ENCODE peak calls at places on chromosomes 3 and 15, in seven cellular contexts. O, X, R, L, T, A and N are unnamed samples.

GRCh38 chr3:159032311-159032710 is 230.5 kb downstream of the MFSD1 start:
- DNase-seq in O (no peak), X (no peak), R (no peak), L (no peak), T (no peak), A (no peak), N (no peak)

GRCh38 chr15:64356443-64357040 is 569 bp upstream of the CSNK1G1 start:
- DNase-seq in O (no peak), X (peak), R (peak), L (no peak), T (no peak), A (no peak), N (no peak)

GRCh38 chr3:43286886-43287301 is 554 bp downstream of the SNRK start:
- DNase-seq in O (peak), X (no peak), R (no peak), L (peak), T (peak), A (peak), N (peak)

GRCh38 chr15:100765458-100766224 is 114.0 kb upstream of the ALDH1A3 start:
- DNase-seq in O (no peak), X (no peak), R (no peak), L (no peak), T (no peak), A (no peak), N (no peak)

GRCh38 chr3:9686050-9686384 is 17.6 kb upstream of the CPNE9 start:
- DNase-seq in O (no peak), X (no peak), R (no peak), L (peak), T (no peak), A (no peak), N (no peak)

GRCh38 chr15:43911235-43911661 is 84.4 kb downstream of the WDR76 start:
- DNase-seq in O (no peak), X (peak), R (peak), L (no peak), T (no peak), A (no peak), N (no peak)

GRCh38 chr3:155995525-155996370 is 124.6 kb upstream of the KCNAB1 start:
- DNase-seq in O (no peak), X (peak), R (peak), L (peak), T (no peak), A (no peak), N (no peak)

GRCh38 chr15:35481992-35482391 is 64.0 kb downstream of the DPH6 start:
- DNase-seq in O (no peak), X (peak), R (peak), L (no peak), T (no peak), A (no peak), N (no peak)

GRCh38 chr3:138220788-138221187 is 33.7 kb downstream of the ARMC8 start:
- DNase-seq in O (no peak), X (no peak), R (no peak), L (no peak), T (no peak), A (no peak), N (no peak)

GRCh38 chr3:126528800-126529541 is 5.0 kb downstream of the CHST13 start:
- DNase-seq in O (peak), X (peak), R (no peak), L (no peak), T (no peak), A (no peak), N (peak)

GRCh38 chr3:152941825-152942224 is 106.9 kb downstream of the P2RY1 start:
- DNase-seq in O (no peak), X (no peak), R (no peak), L (no peak), T (no peak), A (no peak), N (no peak)

GRCh38 chr3:152938974-152939636 is 104.2 kb downstream of the P2RY1 start:
- DNase-seq in O (no peak), X (no peak), R (no peak), L (no peak), T (no peak), A (no peak), N (no peak)

GRCh38 chr3:152942366-152942765 is 107.4 kb downstream of the P2RY1 start:
- DNase-seq in O (no peak), X (no peak), R (no peak), L (no peak), T (no peak), A (no peak), N (no peak)

GRCh38 chr3:152937234-152937633 is 102.3 kb downstream of the P2RY1 start:
- DNase-seq in O (no peak), X (no peak), R (no peak), L (no peak), T (no peak), A (no peak), N (no peak)
- TF ChIP-seq CTCF in O (no peak), X (no peak), R (no peak), L (no peak), T (no peak), A (no peak), N (no peak)

GRCh38 chr3:151777880-151778279 is 36.0 kb upstream of the AADAC start:
- DNase-seq in O (no peak), X (no peak), R (no peak), L (no peak), T (no peak), A (no peak), N (no peak)
- TF ChIP-seq CTCF in O (no peak), X (no peak), R (no peak), L (no peak), T (no peak), A (no peak), N (no peak)

GRCh38 chr3:1945698-1946097 is 153.0 kb upstream of the CNTN4 start:
- DNase-seq in O (no peak), X (no peak), R (no peak), L (no peak), T (no peak), A (no peak), N (no peak)

GRCh38 chr3:1942751-1943150 is 155.9 kb upstream of the CNTN4 start:
- DNase-seq in O (no peak), X (no peak), R (no peak), L (no peak), T (no peak), A (no peak), N (no peak)

DNA sequence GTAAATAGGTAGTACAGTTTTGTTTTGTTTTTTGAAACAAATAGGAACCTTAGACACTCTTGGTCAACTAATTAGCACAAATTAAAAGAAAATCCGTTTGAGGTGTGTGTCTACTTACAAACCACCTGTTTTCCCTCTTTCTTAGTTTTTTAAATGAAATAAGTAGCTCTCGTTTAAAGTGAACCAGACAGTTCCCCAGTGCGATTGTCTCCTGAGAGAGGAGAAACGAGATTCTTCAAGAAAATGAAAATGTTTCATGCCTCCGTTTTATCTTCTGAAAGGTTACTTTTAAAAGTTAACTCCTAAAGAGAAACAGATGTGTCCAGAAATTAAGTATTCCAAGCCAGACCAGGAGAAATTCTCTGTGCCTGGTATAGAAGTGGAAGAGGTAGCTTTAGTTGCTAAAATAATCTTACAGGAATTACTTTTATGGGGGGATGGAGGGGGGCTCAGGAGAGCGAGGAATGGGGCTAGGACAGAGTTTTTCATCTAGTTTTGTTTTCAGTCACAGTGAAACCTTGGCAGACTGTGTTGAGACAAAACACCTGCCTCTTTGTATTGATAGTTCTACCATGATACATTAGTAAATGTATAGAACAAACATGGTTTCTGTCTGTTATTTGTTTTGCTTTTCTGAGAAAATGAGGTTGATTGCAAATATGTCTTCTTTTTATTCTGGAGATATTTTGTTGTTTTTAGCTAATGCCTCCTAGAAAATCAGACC is 155.1 kb upstream of the CNTN4 start:
- DNase-seq in O (no peak), X (no peak), R (no peak), L (peak), T (no peak), A (no peak), N (no peak)
- TF ChIP-seq CTCF in O (no peak), X (no peak), R (no peak), L (no peak), T (no peak), A (no peak), N (no peak)

DNA sequence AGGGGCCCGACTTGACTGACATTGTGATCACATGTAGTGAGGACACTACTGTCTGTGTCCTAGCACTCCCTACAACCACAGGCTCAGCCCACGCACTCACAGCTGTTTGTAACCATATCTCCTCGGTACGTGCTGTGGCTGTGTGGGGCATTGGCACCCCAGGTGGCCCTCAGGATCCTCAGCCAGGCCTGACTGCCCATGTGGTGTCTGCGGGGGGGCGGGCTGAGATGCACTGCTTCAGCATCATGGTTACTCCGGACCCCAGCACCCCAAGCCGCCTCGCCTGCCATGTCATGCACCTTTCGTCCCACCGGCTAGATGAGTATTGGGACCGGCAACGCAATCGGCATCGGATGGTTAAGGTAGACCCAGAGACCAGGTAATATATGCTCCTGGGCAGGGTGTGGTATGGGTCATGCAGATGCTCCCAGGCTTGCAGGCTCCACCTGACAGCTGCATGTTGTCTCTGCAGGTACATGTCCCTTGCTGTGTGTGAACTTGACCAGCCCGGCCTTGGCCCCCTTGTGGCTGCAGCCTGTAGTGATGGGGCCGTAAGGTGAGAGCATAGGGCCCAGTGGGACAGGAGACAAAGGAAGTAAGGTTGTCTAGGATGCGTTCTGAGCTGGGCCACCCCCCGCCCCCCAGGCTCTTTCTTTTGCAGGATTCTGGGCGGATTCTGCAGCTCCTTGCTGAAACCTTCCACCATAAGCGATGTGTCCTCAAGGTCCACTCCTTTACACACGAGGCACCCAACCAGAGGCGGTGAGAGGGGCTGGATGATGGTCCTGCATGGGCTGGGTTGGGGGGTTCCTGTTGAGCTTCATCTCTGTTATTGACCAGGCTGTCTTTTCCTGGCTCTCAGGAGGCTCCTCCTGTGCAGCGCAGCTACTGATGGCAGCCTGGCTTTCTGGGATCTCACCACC is 4.4 kb downstream of the DALRD3 start:
- DNase-seq in O (peak), X (no peak), R (no peak), L (peak), T (peak), A (peak), N (peak)
- TF ChIP-seq CTCF in O (no peak), X (peak), R (peak), L (peak), T (peak), A (peak), N (peak)

GRCh38 chr15:39936681-39937080 is 2.8 kb downstream of the EIF2AK4 start:
- DNase-seq in O (no peak), X (no peak), R (no peak), L (no peak), T (no peak), A (no peak), N (no peak)

GRCh38 chr15:39935241-39935640 is 1.3 kb downstream of the EIF2AK4 start:
- DNase-seq in O (no peak), X (no peak), R (no peak), L (no peak), T (no peak), A (no peak), N (no peak)

GRCh38 chr15:39934415-39935044 is 615 bp downstream of the EIF2AK4 start:
- DNase-seq in O (no peak), X (no peak), R (no peak), L (no peak), T (peak), A (no peak), N (no peak)

GRCh38 chr15:39936187-39936586 is 2.3 kb downstream of the EIF2AK4 start:
- DNase-seq in O (no peak), X (no peak), R (peak), L (no peak), T (no peak), A (no peak), N (no peak)

GRCh38 chr15:39931615-39932014 is 2.3 kb upstream of the EIF2AK4 start:
- DNase-seq in O (no peak), X (no peak), R (no peak), L (no peak), T (no peak), A (no peak), N (no peak)
- TF ChIP-seq CTCF in O (no peak), X (no peak), R (peak), L (no peak), T (no peak), A (no peak), N (no peak)

DNA sequence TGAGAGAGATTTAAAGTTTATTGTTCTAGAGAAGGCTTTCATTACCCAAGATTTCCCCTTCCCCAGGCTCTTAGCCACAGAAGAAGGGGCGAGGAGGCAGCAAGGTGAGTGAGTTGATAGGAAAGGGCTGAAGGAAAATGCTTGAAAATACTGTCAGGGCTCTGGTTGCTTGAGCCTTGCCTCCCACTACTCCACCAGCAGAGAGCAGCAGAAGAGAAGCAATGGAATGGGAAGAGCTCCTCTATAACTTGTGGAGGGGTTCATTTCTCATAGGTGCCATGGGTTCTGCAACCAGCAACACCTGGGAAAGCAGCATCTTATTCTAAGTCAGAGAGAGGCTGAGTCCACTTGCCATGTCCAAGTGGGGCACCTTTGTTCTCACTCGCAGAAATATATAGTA is 184.0 kb upstream of the CNTN6 start:
- DNase-seq in O (no peak), X (no peak), R (no peak), L (no peak), T (no peak), A (no peak), N (peak)
- TF ChIP-seq CTCF in O (no peak), X (no peak), R (no peak), L (no peak), T (peak), A (no peak), N (peak)

DNA sequence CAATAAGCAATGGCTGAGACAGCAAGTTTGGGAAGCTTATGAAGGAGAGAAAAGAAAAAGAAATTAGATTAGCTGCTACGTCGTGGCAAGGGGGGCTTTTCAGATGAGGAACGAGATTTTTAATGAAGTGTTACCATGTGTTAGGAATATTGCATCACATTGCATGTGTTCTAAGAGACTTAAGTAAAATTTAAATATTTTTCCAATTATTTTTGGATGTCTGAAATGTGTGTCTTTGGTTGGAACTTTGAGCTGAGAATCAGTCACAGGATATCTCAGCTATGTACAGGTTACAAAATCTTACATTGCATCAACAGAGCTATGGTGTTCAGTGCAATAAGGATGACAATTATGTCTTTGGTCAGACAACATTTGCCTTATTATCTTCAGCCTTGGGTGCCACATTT is 61.6 kb upstream of the ZNF280D start:
- DNase-seq in O (no peak), X (no peak), R (no peak), L (no peak), T (no peak), A (no peak), N (no peak)
- TF ChIP-seq CTCF in O (no peak), X (no peak), R (no peak), L (no peak), T (no peak), A (no peak), N (no peak)

DNA sequence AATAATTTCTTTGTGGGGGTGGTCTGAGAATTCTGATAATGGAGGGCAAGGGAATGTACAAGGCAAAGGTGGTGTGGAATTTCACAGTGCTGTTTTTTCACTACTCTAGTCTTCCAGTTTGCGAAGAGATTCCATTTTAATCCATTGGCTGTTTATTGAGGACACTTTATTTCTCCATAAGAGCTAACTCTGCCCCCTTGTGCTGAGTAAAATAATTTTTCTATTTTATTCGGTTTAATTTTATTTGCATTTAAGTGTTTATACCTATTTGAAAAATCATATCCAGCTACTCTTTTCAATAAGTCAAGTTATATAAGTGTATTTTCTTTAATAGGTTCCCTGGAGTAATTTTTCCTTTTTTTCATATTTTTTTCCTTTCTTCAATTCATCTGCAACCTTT is 840.1 kb downstream of the TUSC7 start:
- DNase-seq in O (no peak), X (no peak), R (no peak), L (no peak), T (no peak), A (no peak), N (no peak)
- TF ChIP-seq CTCF in O (no peak), X (no peak), R (peak), L (no peak), T (peak), A (no peak), N (no peak)

DNA sequence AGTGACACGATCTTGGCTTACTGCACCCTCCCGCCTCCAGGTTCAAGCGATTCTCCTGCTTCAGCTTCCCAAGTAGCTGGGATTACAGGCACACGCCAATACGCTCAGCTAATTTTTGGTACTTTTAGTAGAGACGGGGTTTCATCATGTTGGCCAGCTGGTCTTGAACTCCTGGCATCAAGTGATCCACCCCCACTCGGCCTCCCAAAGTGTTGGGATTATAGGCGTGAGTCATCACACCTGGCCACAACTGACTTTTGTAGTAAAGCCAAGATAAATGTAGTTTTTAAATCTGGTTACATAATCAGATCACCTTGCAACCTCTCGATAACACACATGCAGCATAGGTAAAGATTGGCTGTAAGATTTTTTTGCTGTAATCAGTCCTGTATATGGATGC is 657.5 kb upstream of the DPPA4 start:
- DNase-seq in O (no peak), X (no peak), R (no peak), L (no peak), T (no peak), A (no peak), N (no peak)
- TF ChIP-seq CTCF in O (no peak), X (no peak), R (no peak), L (no peak), T (no peak), A (no peak), N (no peak)

DNA sequence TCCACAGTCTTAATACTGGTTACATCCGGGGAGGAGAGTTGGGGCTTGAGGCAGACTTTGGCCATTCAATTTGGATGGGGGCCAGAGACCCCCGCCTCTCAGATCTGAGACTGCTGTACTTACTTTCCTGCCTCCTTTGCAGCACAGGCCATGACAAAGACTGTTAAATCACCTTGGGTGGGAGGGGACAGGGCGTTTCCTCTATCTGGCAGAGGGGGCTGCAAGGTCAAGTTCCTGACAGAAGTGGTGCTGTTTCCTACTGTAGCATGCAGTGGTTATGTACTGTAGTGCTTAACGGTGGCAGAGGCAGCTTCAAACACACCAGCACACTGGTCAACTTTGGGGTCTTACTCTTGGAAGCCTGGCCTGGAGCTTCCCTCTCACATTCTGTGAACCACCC is 261.2 kb upstream of the LRRFIP2 start:
- DNase-seq in O (no peak), X (no peak), R (no peak), L (no peak), T (no peak), A (no peak), N (no peak)
- TF ChIP-seq CTCF in O (no peak), X (no peak), R (no peak), L (no peak), T (no peak), A (no peak), N (no peak)